ENCODE peak calls at places on chromosomes 6 and 20, in eight cellular contexts. P is cardiac muscle cell, V is T-cell, I is fibroblast of pulmonary artery, J is nucleus accumbens, N is psoas muscle, S is epithelial cell of esophagus, G is SW480. B is an unnamed sample.

GRCh38 chr20:16100111-16100510 is 473.1 kb downstream of the KIF16B start:
- DNase-seq in I (no peak), S (no peak), J (no peak), P (no peak), N (no peak), V (no peak), G (no peak), B (no peak)

GRCh38 chr20:24610341-24611115 is 141.1 kb downstream of the SYNDIG1 start:
- DNase-seq in N (no peak), I (no peak), V (no peak), P (no peak), J (no peak), S (peak; percentile 63), G (no peak), B (no peak)

GRCh38 chr20:46078954-46079353 is 10.8 kb downstream of the NCOA5 start:
- DNase-seq in I (no peak), N (no peak), P (no peak), S (no peak), V (no peak), G (no peak), J (no peak), B (no peak)

GRCh38 chr20:60784321-60784720 is 467.7 kb upstream of the CDH4 start:
- DNase-seq in S (no peak), J (no peak), P (no peak), G (no peak), I (no peak), V (no peak), N (no peak), B (no peak)

GRCh38 chr20:2822073-2822472 is 5.9 kb downstream of the TMEM239 start:
- DNase-seq in S (no peak), G (peak; percentile 30), P (peak; percentile 75), J (no peak), N (no peak), I (no peak), V (peak; percentile 39), B (no peak)

GRCh38 chr20:36579996-36580545 is 6.7 kb downstream of the TGIF2 start:
- DNase-seq in V (no peak), G (no peak), N (no peak), P (peak; percentile 32), S (no peak), J (no peak), I (peak; percentile 27), B (no peak)

GRCh38 chr6:39079726-39080125 is 31.1 kb downstream of the GLP1R start:
- DNase-seq in S (no peak), P (no peak), V (no peak), N (no peak), I (no peak), J (no peak), G (no peak), B (no peak)

GRCh38 chr6:123333000-123333756 is 303.6 kb downstream of the TRDN start:
- DNase-seq in I (no peak), V (no peak), J (no peak), S (peak; percentile 1), G (no peak), N (no peak), P (no peak), B (no peak)

GRCh38 chr6:31546962-31547726 is at the start of gene NFKBIL1:
- DNase-seq in J (peak; percentile 72), P (peak; percentile 99), N (peak; percentile 95), S (peak; percentile 98), G (peak; percentile 93), I (peak; percentile 99), V (peak; percentile 77), B (peak; percentile 97)

GRCh38 chr6:151808331-151809241 is 1.1 kb downstream of the ESR1 start:
- DNase-seq in N (peak; percentile 30), G (no peak), V (no peak), I (peak; percentile 3), P (peak; percentile 9), S (peak; percentile 15), J (no peak), B (no peak)

GRCh38 chr6:151036869-151037680 is 171.6 kb downstream of the MTHFD1L start:
- DNase-seq in S (peak; percentile 91), I (no peak), J (no peak), N (no peak), G (peak; percentile 23), P (no peak), V (no peak), B (no peak)

GRCh38 chr20:20318318-20319161 is 49.4 kb upstream of the INSM1 start:
- DNase-seq in J (no peak), I (no peak), P (peak; percentile 3), V (no peak), S (no peak), G (no peak), N (no peak), B (no peak)

GRCh38 chr20:16020971-16021370 is 552.3 kb downstream of the KIF16B start:
- DNase-seq in G (peak; percentile 36), S (peak; percentile 27), N (no peak), P (no peak), J (no peak), I (no peak), V (no peak), B (no peak)